ENCODE peak calls at places on chromosome X, in nine cellular contexts. One of them, this sample, is unnamed.

GRCh38 chrX:103831342-103831802 is 685 bp downstream of the RAB9B start:
- DNase-seq in AG04449: no peak
- DNase-seq in lung: no peak
- DNase-seq in Calu3: peak; percentile 69
- DNase-seq in breast epithelium: no peak
- DNase-seq in left lung: peak; percentile 85
- DNase-seq in neural progenitor cell: peak; percentile 90
- DNase-seq in nephron progenitor cell: no peak
- DNase-seq in astrocyte of the spinal cord: peak; percentile 24
- DNase-seq in this sample: peak; percentile 1

GRCh38 chrX:136055651-136056221 is 70.5 kb downstream of the SLC9A6 start:
- DNase-seq in AG04449: no peak
- DNase-seq in lung: no peak
- DNase-seq in Calu3: no peak
- DNase-seq in breast epithelium: no peak
- DNase-seq in left lung: no peak
- DNase-seq in neural progenitor cell: no peak
- DNase-seq in nephron progenitor cell: no peak
- DNase-seq in astrocyte of the spinal cord: peak; percentile 73
- DNase-seq in this sample: peak; percentile 91

GRCh38 chrX:18160369-18160768 is 60.3 kb downstream of the BEND2 start:
- DNase-seq in AG04449: no peak
- DNase-seq in lung: no peak
- DNase-seq in Calu3: no peak
- DNase-seq in breast epithelium: no peak
- DNase-seq in left lung: no peak
- DNase-seq in neural progenitor cell: no peak
- DNase-seq in nephron progenitor cell: no peak
- DNase-seq in astrocyte of the spinal cord: no peak
- DNase-seq in this sample: no peak

GRCh38 chrX:100649550-100650356 is 5.8 kb downstream of the SRPX2 start:
- DNase-seq in AG04449: peak; percentile 72
- DNase-seq in lung: peak; percentile 47
- DNase-seq in Calu3: peak; percentile 75
- DNase-seq in breast epithelium: peak; percentile 59
- DNase-seq in left lung: no peak
- DNase-seq in neural progenitor cell: peak; percentile 51
- DNase-seq in nephron progenitor cell: peak; percentile 21
- DNase-seq in astrocyte of the spinal cord: peak; percentile 90
- DNase-seq in this sample: peak; percentile 74

GRCh38 chrX:74514384-74514783 is 93.1 kb downstream of the SLC16A2 start:
- DNase-seq in AG04449: no peak
- DNase-seq in lung: no peak
- DNase-seq in Calu3: peak; percentile 1
- DNase-seq in breast epithelium: no peak
- DNase-seq in left lung: no peak
- DNase-seq in neural progenitor cell: no peak
- DNase-seq in nephron progenitor cell: no peak
- DNase-seq in astrocyte of the spinal cord: no peak
- DNase-seq in this sample: no peak

GRCh38 chrX:106897259-106897658 is 5.9 kb downstream of the RIPPLY1 start:
- DNase-seq in AG04449: no peak
- DNase-seq in lung: no peak
- DNase-seq in Calu3: no peak
- DNase-seq in breast epithelium: no peak
- DNase-seq in left lung: no peak
- DNase-seq in neural progenitor cell: no peak
- DNase-seq in nephron progenitor cell: no peak
- DNase-seq in astrocyte of the spinal cord: peak; percentile 59
- DNase-seq in this sample: no peak

GRCh38 chrX:97158270-97158669 is 274.6 kb downstream of the RPA4 start:
- DNase-seq in AG04449: no peak
- DNase-seq in lung: no peak
- DNase-seq in Calu3: no peak
- DNase-seq in breast epithelium: no peak
- DNase-seq in left lung: no peak
- DNase-seq in neural progenitor cell: no peak
- DNase-seq in nephron progenitor cell: no peak
- DNase-seq in astrocyte of the spinal cord: no peak
- DNase-seq in this sample: no peak

GRCh38 chrX:40539214-40540142 is 41.3 kb upstream of the ATP6AP2 start:
- DNase-seq in AG04449: peak; percentile 29
- DNase-seq in lung: peak; percentile 59
- DNase-seq in Calu3: peak; percentile 2
- DNase-seq in breast epithelium: peak; percentile 33
- DNase-seq in left lung: peak; percentile 67
- DNase-seq in neural progenitor cell: peak; percentile 44
- DNase-seq in nephron progenitor cell: peak; percentile 16
- DNase-seq in astrocyte of the spinal cord: peak; percentile 16
- DNase-seq in this sample: peak; percentile 16

GRCh38 chrX:109839694-109840358 is 106.8 kb upstream of the ACSL4 start:
- DNase-seq in AG04449: no peak
- DNase-seq in lung: no peak
- DNase-seq in Calu3: no peak
- DNase-seq in breast epithelium: no peak
- DNase-seq in left lung: no peak
- DNase-seq in neural progenitor cell: peak; percentile 52
- DNase-seq in nephron progenitor cell: peak; percentile 39
- DNase-seq in astrocyte of the spinal cord: peak; percentile 38
- DNase-seq in this sample: no peak

GRCh38 chrX:425056-425455 is 38.3 kb upstream of the PPP2R3B start:
- DNase-seq in AG04449: no peak
- DNase-seq in lung: no peak
- DNase-seq in Calu3: no peak
- DNase-seq in breast epithelium: no peak
- DNase-seq in left lung: no peak
- DNase-seq in neural progenitor cell: no peak
- DNase-seq in nephron progenitor cell: no peak
- DNase-seq in astrocyte of the spinal cord: no peak
- DNase-seq in this sample: no peak

GRCh38 chrX:43349363-43349762 is 306.7 kb upstream of the MAOA start:
- DNase-seq in AG04449: no peak
- DNase-seq in lung: peak; percentile 30
- DNase-seq in Calu3: peak; percentile 46
- DNase-seq in breast epithelium: no peak
- DNase-seq in left lung: no peak
- DNase-seq in neural progenitor cell: peak; percentile 62
- DNase-seq in nephron progenitor cell: peak; percentile 21
- DNase-seq in astrocyte of the spinal cord: peak; percentile 5
- DNase-seq in this sample: peak; percentile 8

GRCh38 chrX:40244980-40245379 is 147.2 kb upstream of the BCOR start:
- DNase-seq in AG04449: no peak
- DNase-seq in lung: no peak
- DNase-seq in Calu3: no peak
- DNase-seq in breast epithelium: no peak
- DNase-seq in left lung: no peak
- DNase-seq in neural progenitor cell: peak; percentile 40
- DNase-seq in nephron progenitor cell: no peak
- DNase-seq in astrocyte of the spinal cord: no peak
- DNase-seq in this sample: no peak

GRCh38 chrX:46375831-46376230 is 169.4 kb downstream of the ZNF674 start:
- DNase-seq in AG04449: no peak
- DNase-seq in lung: no peak
- DNase-seq in Calu3: no peak
- DNase-seq in breast epithelium: no peak
- DNase-seq in left lung: no peak
- DNase-seq in neural progenitor cell: no peak
- DNase-seq in nephron progenitor cell: no peak
- DNase-seq in astrocyte of the spinal cord: no peak
- DNase-seq in this sample: no peak

GRCh38 chrX:13285693-13286092 is 34.2 kb downstream of the ATXN3L start:
- DNase-seq in AG04449: no peak
- DNase-seq in lung: no peak
- DNase-seq in Calu3: no peak
- DNase-seq in breast epithelium: no peak
- DNase-seq in left lung: no peak
- DNase-seq in neural progenitor cell: peak; percentile 80
- DNase-seq in nephron progenitor cell: no peak
- DNase-seq in astrocyte of the spinal cord: no peak
- DNase-seq in this sample: no peak

GRCh38 chrX:120514236-120514635 is 45.1 kb upstream of the LAMP2 start:
- DNase-seq in AG04449: no peak
- DNase-seq in lung: no peak
- DNase-seq in Calu3: peak; percentile 8
- DNase-seq in breast epithelium: no peak
- DNase-seq in left lung: no peak
- DNase-seq in neural progenitor cell: peak; percentile 8
- DNase-seq in nephron progenitor cell: no peak
- DNase-seq in astrocyte of the spinal cord: peak; percentile 22
- DNase-seq in this sample: no peak

GRCh38 chrX:12700745-12701144 is 90.5 kb upstream of the PRPS2 start:
- DNase-seq in AG04449: no peak
- DNase-seq in lung: no peak
- DNase-seq in Calu3: no peak
- DNase-seq in breast epithelium: no peak
- DNase-seq in left lung: no peak
- DNase-seq in neural progenitor cell: no peak
- DNase-seq in nephron progenitor cell: no peak
- DNase-seq in astrocyte of the spinal cord: no peak
- DNase-seq in this sample: no peak

GRCh38 chrX:51494409-51494808 is 2.0 kb downstream of the NUDT11 start:
- DNase-seq in AG04449: no peak
- DNase-seq in lung: no peak
- DNase-seq in Calu3: no peak
- DNase-seq in breast epithelium: no peak
- DNase-seq in left lung: no peak
- DNase-seq in neural progenitor cell: no peak
- DNase-seq in nephron progenitor cell: no peak
- DNase-seq in astrocyte of the spinal cord: peak; percentile 8
- DNase-seq in this sample: no peak
- TF ChIP-seq CTCF in AG04449: no peak
- TF ChIP-seq CTCF in lung: no peak
- TF ChIP-seq CTCF in Calu3: no peak
- TF ChIP-seq CTCF in breast epithelium: no peak
- TF ChIP-seq CTCF in left lung: no peak
- TF ChIP-seq CTCF in neural progenitor cell: peak; percentile 37
- TF ChIP-seq CTCF in nephron progenitor cell: no peak
- TF ChIP-seq CTCF in astrocyte of the spinal cord: peak; percentile 23
- TF ChIP-seq CTCF in this sample: peak; percentile 32

DNA sequence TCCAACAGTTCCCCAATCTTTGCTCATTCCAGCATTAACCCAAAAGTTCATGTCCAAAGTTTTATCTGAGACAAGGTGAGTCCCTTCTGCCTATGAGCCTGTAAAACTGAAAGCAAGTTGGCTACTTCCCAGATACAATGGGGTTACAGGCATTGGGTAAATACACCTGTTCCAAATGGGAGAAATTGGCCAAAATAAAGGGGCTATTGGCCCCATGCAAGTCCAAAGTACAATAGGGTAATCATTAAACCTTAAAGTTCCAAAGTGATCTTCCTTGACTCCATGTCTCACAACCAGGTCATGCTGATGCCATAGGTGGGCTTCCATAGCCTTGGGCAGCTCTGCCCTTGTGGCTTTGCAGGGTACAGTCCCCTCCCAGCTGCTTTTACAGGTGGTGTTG is 511.7 kb upstream of the KLHL4 start:
- DNase-seq in AG04449: no peak
- DNase-seq in lung: no peak
- DNase-seq in Calu3: no peak
- DNase-seq in breast epithelium: no peak
- DNase-seq in left lung: no peak
- DNase-seq in neural progenitor cell: no peak
- DNase-seq in nephron progenitor cell: no peak
- DNase-seq in astrocyte of the spinal cord: no peak
- DNase-seq in this sample: no peak
- TF ChIP-seq CTCF in AG04449: no peak
- TF ChIP-seq CTCF in lung: no peak
- TF ChIP-seq CTCF in Calu3: no peak
- TF ChIP-seq CTCF in breast epithelium: no peak
- TF ChIP-seq CTCF in left lung: no peak
- TF ChIP-seq CTCF in neural progenitor cell: no peak
- TF ChIP-seq CTCF in nephron progenitor cell: no peak
- TF ChIP-seq CTCF in astrocyte of the spinal cord: no peak
- TF ChIP-seq CTCF in this sample: no peak

GRCh38 chrX:121581885-121582284 is 534.5 kb downstream of the GLUD2 start:
- DNase-seq in AG04449: no peak
- DNase-seq in lung: no peak
- DNase-seq in Calu3: no peak
- DNase-seq in breast epithelium: no peak
- DNase-seq in left lung: no peak
- DNase-seq in neural progenitor cell: peak; percentile 24
- DNase-seq in nephron progenitor cell: no peak
- DNase-seq in astrocyte of the spinal cord: no peak
- DNase-seq in this sample: no peak

GRCh38 chrX:121579016-121579760 is 531.8 kb downstream of the GLUD2 start:
- DNase-seq in AG04449: no peak
- DNase-seq in lung: no peak
- DNase-seq in Calu3: peak; percentile 49
- DNase-seq in breast epithelium: no peak
- DNase-seq in left lung: no peak
- DNase-seq in neural progenitor cell: peak; percentile 45
- DNase-seq in nephron progenitor cell: peak; percentile 12
- DNase-seq in astrocyte of the spinal cord: peak; percentile 2
- DNase-seq in this sample: no peak
- TF ChIP-seq CTCF in AG04449: no peak
- TF ChIP-seq CTCF in lung: no peak
- TF ChIP-seq CTCF in Calu3: no peak
- TF ChIP-seq CTCF in breast epithelium: no peak
- TF ChIP-seq CTCF in left lung: no peak
- TF ChIP-seq CTCF in neural progenitor cell: peak; percentile 56
- TF ChIP-seq CTCF in nephron progenitor cell: no peak
- TF ChIP-seq CTCF in astrocyte of the spinal cord: peak; percentile 19
- TF ChIP-seq CTCF in this sample: peak; percentile 21

GRCh38 chrX:47958943-47959342 is 44.8 kb downstream of the ZNF182 start:
- DNase-seq in AG04449: no peak
- DNase-seq in lung: no peak
- DNase-seq in Calu3: no peak
- DNase-seq in breast epithelium: no peak
- DNase-seq in left lung: no peak
- DNase-seq in neural progenitor cell: no peak
- DNase-seq in nephron progenitor cell: no peak
- DNase-seq in astrocyte of the spinal cord: no peak
- DNase-seq in this sample: no peak
- TF ChIP-seq CTCF in AG04449: peak; percentile 8
- TF ChIP-seq CTCF in lung: peak; percentile 1
- TF ChIP-seq CTCF in Calu3: no peak
- TF ChIP-seq CTCF in breast epithelium: no peak
- TF ChIP-seq CTCF in left lung: peak; percentile 24
- TF ChIP-seq CTCF in neural progenitor cell: no peak
- TF ChIP-seq CTCF in nephron progenitor cell: no peak
- TF ChIP-seq CTCF in astrocyte of the spinal cord: no peak
- TF ChIP-seq CTCF in this sample: no peak

GRCh38 chrX:69618803-69619202 is 2.9 kb downstream of the EDA start:
- DNase-seq in AG04449: no peak
- DNase-seq in lung: no peak
- DNase-seq in Calu3: peak; percentile 22
- DNase-seq in breast epithelium: no peak
- DNase-seq in left lung: no peak
- DNase-seq in neural progenitor cell: peak; percentile 14
- DNase-seq in nephron progenitor cell: peak; percentile 12
- DNase-seq in astrocyte of the spinal cord: no peak
- DNase-seq in this sample: no peak
- TF ChIP-seq CTCF in AG04449: no peak
- TF ChIP-seq CTCF in lung: no peak
- TF ChIP-seq CTCF in Calu3: peak; percentile 11
- TF ChIP-seq CTCF in breast epithelium: no peak
- TF ChIP-seq CTCF in left lung: no peak
- TF ChIP-seq CTCF in neural progenitor cell: peak; percentile 55
- TF ChIP-seq CTCF in nephron progenitor cell: peak; percentile 43
- TF ChIP-seq CTCF in astrocyte of the spinal cord: peak; percentile 22
- TF ChIP-seq CTCF in this sample: peak; percentile 38

This sample was measured in AG09319.